ENCODE peak calls at places on chromosomes 2 and 18, in nine cellular contexts. G is lung, K is uterus, T is SJSA1, Z is left cardiac atrium, U is H7, I is NCI-H748 treated with DMSO at 0.1 percent for 48 hours, D is keratinocyte, W is psoas muscle. M is an unnamed sample.

GRCh38 chr2:151907286-151907932 is 79.2 kb upstream of the ARL5A start:
- DNase-seq in W (no peak), D (no peak), U (no peak), I (no peak), G (no peak), T (no peak), Z (no peak), K (no peak), M (no peak)

GRCh38 chr2:138272524-138273210 is 228.9 kb upstream of the SPOPL start:
- DNase-seq in D (no peak), G (no peak), Z (no peak), T (no peak), W (no peak), I (no peak), U (no peak), K (no peak), M (no peak)

GRCh38 chr2:241563981-241564595 is 5.5 kb downstream of the BOK start:
- DNase-seq in T (peak; percentile 98), I (no peak), G (no peak), W (peak; percentile 48), U (peak; percentile 63), Z (no peak), D (no peak), K (no peak), M (no peak)

GRCh38 chr2:200467806-200468686 is 41.8 kb downstream of the KCTD18 start:
- DNase-seq in D (no peak), Z (no peak), W (no peak), T (no peak), U (no peak), K (no peak), G (no peak), I (no peak), M (no peak)

GRCh38 chr2:234102112-234102511 is 51.6 kb downstream of the SPP2 start:
- DNase-seq in W (no peak), U (peak; percentile 18), Z (no peak), K (no peak), I (no peak), D (no peak), T (no peak), G (no peak), M (no peak)

GRCh38 chr18:42719221-42719620 is 396.3 kb downstream of the RIT2 start:
- DNase-seq in K (no peak), D (no peak), G (no peak), T (no peak), W (no peak), U (no peak), Z (no peak), I (no peak), M (no peak)

GRCh38 chr2:177149155-177149503 is 63.5 kb upstream of the HNRNPA3 start:
- DNase-seq in G (no peak), Z (no peak), I (no peak), U (no peak), K (no peak), D (no peak), T (no peak), W (no peak), M (no peak)

GRCh38 chr18:5582849-5583667 is 39.3 kb upstream of the EPB41L3 start:
- DNase-seq in U (no peak), T (peak; percentile 54), K (no peak), W (no peak), I (no peak), D (no peak), Z (no peak), G (no peak), M (peak; percentile 13)

M was measured in astrocyte of the cerebellum.